ENCODE peak calls at places on chromosomes 7 and 10, in eight cellular contexts. One of them, this sample, is unnamed.

GRCh38 chr7:55427279-55427788 is 62.2 kb downstream of the LANCL2 start:
- DNase-seq in mucosa of descending colon: no peak
- DNase-seq in BJ: no peak
- DNase-seq in fibroblast of lung: peak; percentile 70
- DNase-seq in cardiac muscle cell: no peak
- DNase-seq in transverse colon: no peak
- DNase-seq in PC-3: no peak
- DNase-seq in bronchial epithelial cell: peak; percentile 29
- DNase-seq in this sample: no peak

GRCh38 chr7:95501261-95501816 is 15.6 kb downstream of the ASB4 start:
- DNase-seq in PC-3: peak; percentile 77
- DNase-seq in BJ: no peak
- DNase-seq in bronchial epithelial cell: peak; percentile 50
- DNase-seq in fibroblast of lung: peak; percentile 15
- DNase-seq in cardiac muscle cell: no peak
- DNase-seq in transverse colon: no peak
- DNase-seq in mucosa of descending colon: no peak
- DNase-seq in this sample: no peak

GRCh38 chr10:18419945-18420344 is 231.4 kb downstream of the NSUN6 start:
- DNase-seq in BJ: no peak
- DNase-seq in transverse colon: no peak
- DNase-seq in cardiac muscle cell: no peak
- DNase-seq in fibroblast of lung: no peak
- DNase-seq in bronchial epithelial cell: no peak
- DNase-seq in PC-3: no peak
- DNase-seq in mucosa of descending colon: no peak
- DNase-seq in this sample: no peak

GRCh38 chr7:76051840-76052239 is 3.9 kb downstream of the MDH2 start:
- DNase-seq in BJ: no peak
- DNase-seq in PC-3: peak; percentile 14
- DNase-seq in mucosa of descending colon: no peak
- DNase-seq in bronchial epithelial cell: no peak
- DNase-seq in cardiac muscle cell: no peak
- DNase-seq in transverse colon: no peak
- DNase-seq in fibroblast of lung: no peak
- DNase-seq in this sample: no peak

GRCh38 chr10:3539696-3540383 is 245.2 kb downstream of the KLF6 start:
- DNase-seq in mucosa of descending colon: no peak
- DNase-seq in bronchial epithelial cell: no peak
- DNase-seq in fibroblast of lung: no peak
- DNase-seq in PC-3: no peak
- DNase-seq in cardiac muscle cell: no peak
- DNase-seq in transverse colon: no peak
- DNase-seq in BJ: no peak
- DNase-seq in this sample: no peak

GRCh38 chr7:105975770-105976428 is 12.8 kb downstream of the CDHR3 start:
- DNase-seq in mucosa of descending colon: peak; percentile 9
- DNase-seq in BJ: no peak
- DNase-seq in cardiac muscle cell: no peak
- DNase-seq in transverse colon: no peak
- DNase-seq in PC-3: no peak
- DNase-seq in fibroblast of lung: peak; percentile 49
- DNase-seq in bronchial epithelial cell: peak; percentile 74
- DNase-seq in this sample: no peak

GRCh38 chr10:6958254-6958653 is 378.2 kb upstream of the PRKCQ start:
- DNase-seq in bronchial epithelial cell: no peak
- DNase-seq in mucosa of descending colon: no peak
- DNase-seq in transverse colon: no peak
- DNase-seq in fibroblast of lung: no peak
- DNase-seq in BJ: no peak
- DNase-seq in PC-3: no peak
- DNase-seq in cardiac muscle cell: peak; percentile 10
- DNase-seq in this sample: no peak

GRCh38 chr10:86162036-86162435 is 204.6 kb downstream of the GRID1 start:
- DNase-seq in mucosa of descending colon: no peak
- DNase-seq in transverse colon: no peak
- DNase-seq in fibroblast of lung: no peak
- DNase-seq in BJ: no peak
- DNase-seq in cardiac muscle cell: no peak
- DNase-seq in PC-3: no peak
- DNase-seq in bronchial epithelial cell: no peak
- DNase-seq in this sample: no peak

GRCh38 chr10:113441220-113441619 is 111.6 kb upstream of the HABP2 start:
- DNase-seq in mucosa of descending colon: no peak
- DNase-seq in transverse colon: no peak
- DNase-seq in fibroblast of lung: no peak
- DNase-seq in bronchial epithelial cell: peak; percentile 18
- DNase-seq in cardiac muscle cell: no peak
- DNase-seq in BJ: no peak
- DNase-seq in PC-3: no peak
- DNase-seq in this sample: no peak

GRCh38 chr7:124784879-124785818 is 19.6 kb upstream of the GPR37 start:
- DNase-seq in PC-3: peak; percentile 66
- DNase-seq in transverse colon: peak; percentile 44
- DNase-seq in bronchial epithelial cell: peak; percentile 54
- DNase-seq in BJ: peak; percentile 6
- DNase-seq in cardiac muscle cell: peak; percentile 75
- DNase-seq in mucosa of descending colon: peak; percentile 20
- DNase-seq in fibroblast of lung: peak; percentile 42
- DNase-seq in this sample: no peak

GRCh38 chr7:122677149-122677548 is 21.8 kb downstream of the RNF133 start:
- DNase-seq in transverse colon: no peak
- DNase-seq in cardiac muscle cell: no peak
- DNase-seq in BJ: no peak
- DNase-seq in bronchial epithelial cell: no peak
- DNase-seq in mucosa of descending colon: no peak
- DNase-seq in fibroblast of lung: no peak
- DNase-seq in PC-3: no peak
- DNase-seq in this sample: no peak

GRCh38 chr7:106057962-106058901 is 53.9 kb downstream of the SYPL1 start:
- DNase-seq in bronchial epithelial cell: peak; percentile 92
- DNase-seq in cardiac muscle cell: no peak
- DNase-seq in transverse colon: peak; percentile 69
- DNase-seq in mucosa of descending colon: peak; percentile 60
- DNase-seq in fibroblast of lung: no peak
- DNase-seq in PC-3: peak; percentile 93
- DNase-seq in BJ: no peak
- DNase-seq in this sample: no peak

GRCh38 chr7:133431134-133431711 is 178.3 kb downstream of the EXOC4 start:
- DNase-seq in PC-3: peak; percentile 1
- DNase-seq in transverse colon: no peak
- DNase-seq in bronchial epithelial cell: peak; percentile 74
- DNase-seq in fibroblast of lung: no peak
- DNase-seq in cardiac muscle cell: no peak
- DNase-seq in BJ: no peak
- DNase-seq in mucosa of descending colon: no peak
- DNase-seq in this sample: no peak

GRCh38 chr10:97542169-97543024 is 30.2 kb upstream of the ANKRD2 start:
- DNase-seq in fibroblast of lung: peak; percentile 99
- DNase-seq in PC-3: peak; percentile 95
- DNase-seq in transverse colon: peak; percentile 37
- DNase-seq in mucosa of descending colon: peak; percentile 37
- DNase-seq in bronchial epithelial cell: peak; percentile 96
- DNase-seq in BJ: peak; percentile 80
- DNase-seq in cardiac muscle cell: no peak
- DNase-seq in this sample: peak; percentile 76

GRCh38 chr10:131972474-131973071 is 9.2 kb downstream of the BNIP3 start:
- DNase-seq in fibroblast of lung: peak; percentile 30
- DNase-seq in cardiac muscle cell: no peak
- DNase-seq in PC-3: no peak
- DNase-seq in BJ: no peak
- DNase-seq in bronchial epithelial cell: no peak
- DNase-seq in mucosa of descending colon: peak; percentile 53
- DNase-seq in transverse colon: peak; percentile 39
- DNase-seq in this sample: no peak
- H3K4me3 ChIP-seq in fibroblast of lung: no peak overlapping the region
- H3K4me3 ChIP-seq in cardiac muscle cell: no peak overlapping the region
- H3K4me3 ChIP-seq in PC-3: no peak overlapping the region
- H3K4me3 ChIP-seq in BJ: no peak overlapping the region
- H3K4me3 ChIP-seq in bronchial epithelial cell: no peak overlapping the region
- H3K4me3 ChIP-seq in mucosa of descending colon: no peak overlapping the region
- H3K4me3 ChIP-seq in transverse colon: no peak overlapping the region
- H3K4me3 ChIP-seq in this sample: no peak overlapping the region

GRCh38 chr10:78210976-78211375 is 177.3 kb downstream of the RPS24 start:
- DNase-seq in fibroblast of lung: no peak
- DNase-seq in BJ: no peak
- DNase-seq in transverse colon: no peak
- DNase-seq in bronchial epithelial cell: no peak
- DNase-seq in cardiac muscle cell: no peak
- DNase-seq in PC-3: no peak
- DNase-seq in mucosa of descending colon: no peak
- DNase-seq in this sample: no peak

GRCh38 chr10:78212786-78213175 is 179.1 kb downstream of the RPS24 start:
- DNase-seq in mucosa of descending colon: no peak
- DNase-seq in fibroblast of lung: no peak
- DNase-seq in bronchial epithelial cell: no peak
- DNase-seq in cardiac muscle cell: no peak
- DNase-seq in PC-3: no peak
- DNase-seq in BJ: no peak
- DNase-seq in transverse colon: no peak
- DNase-seq in this sample: no peak

GRCh38 chr10:78211476-78212110 is 177.9 kb downstream of the RPS24 start:
- DNase-seq in PC-3: peak; percentile 92
- DNase-seq in fibroblast of lung: peak; percentile 54
- DNase-seq in mucosa of descending colon: peak; percentile 33
- DNase-seq in bronchial epithelial cell: peak; percentile 25
- DNase-seq in transverse colon: no peak
- DNase-seq in cardiac muscle cell: peak; percentile 64
- DNase-seq in BJ: no peak
- DNase-seq in this sample: no peak

GRCh38 chr10:78210548-78210947 is 176.9 kb downstream of the RPS24 start:
- DNase-seq in BJ: no peak
- DNase-seq in fibroblast of lung: peak; percentile 18
- DNase-seq in transverse colon: no peak
- DNase-seq in cardiac muscle cell: no peak
- DNase-seq in mucosa of descending colon: no peak
- DNase-seq in PC-3: no peak
- DNase-seq in bronchial epithelial cell: no peak
- DNase-seq in this sample: no peak

DNA sequence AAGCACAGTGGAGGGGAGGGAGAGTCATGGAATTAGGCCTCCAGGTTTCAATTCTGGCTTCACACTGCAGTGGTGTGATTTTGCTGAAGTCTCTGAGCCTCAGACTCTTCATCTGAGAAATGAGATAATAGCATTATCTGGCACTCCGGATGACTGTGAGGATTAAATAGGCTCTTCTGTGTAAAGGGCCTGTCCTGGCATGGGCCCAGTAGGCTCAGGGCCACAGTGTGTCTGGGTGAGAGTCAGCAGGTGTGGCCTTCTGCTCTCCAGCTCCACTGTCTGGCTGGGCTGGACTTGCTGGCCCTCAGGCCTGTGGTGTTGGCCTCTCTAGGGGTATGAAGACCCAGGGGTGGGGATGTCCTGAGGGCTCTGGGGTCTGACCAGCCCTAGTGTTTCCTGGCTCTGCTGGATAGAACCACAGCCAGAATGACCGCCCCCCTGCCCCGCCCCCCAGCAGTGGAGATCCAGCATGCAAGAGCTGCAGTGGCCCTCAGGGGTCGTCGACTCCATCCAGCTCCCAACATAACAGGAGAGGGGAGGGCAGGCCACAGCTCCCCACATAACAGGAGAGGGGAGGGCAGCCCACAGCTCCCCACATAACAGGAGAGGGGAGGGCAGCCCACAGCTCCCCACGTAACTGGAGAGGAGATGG is 178.6 kb downstream of the RPS24 start:
- DNase-seq in fibroblast of lung: peak; percentile 30
- DNase-seq in bronchial epithelial cell: no peak
- DNase-seq in mucosa of descending colon: no peak
- DNase-seq in BJ: no peak
- DNase-seq in cardiac muscle cell: no peak
- DNase-seq in PC-3: peak; percentile 35
- DNase-seq in transverse colon: no peak
- DNase-seq in this sample: no peak
- TF ChIP-seq CTCF in fibroblast of lung: no peak
- TF ChIP-seq CTCF in bronchial epithelial cell: no peak
- TF ChIP-seq CTCF in mucosa of descending colon: no peak
- TF ChIP-seq CTCF in BJ: no peak
- TF ChIP-seq CTCF in cardiac muscle cell: no peak
- TF ChIP-seq CTCF in PC-3: no peak
- TF ChIP-seq CTCF in transverse colon: no peak
- TF ChIP-seq CTCF in this sample: no peak

GRCh38 chr10:70212277-70212676 is 21.0 kb downstream of the PPA1 start:
- DNase-seq in bronchial epithelial cell: no peak
- DNase-seq in transverse colon: no peak
- DNase-seq in fibroblast of lung: no peak
- DNase-seq in cardiac muscle cell: no peak
- DNase-seq in PC-3: no peak
- DNase-seq in BJ: no peak
- DNase-seq in mucosa of descending colon: no peak
- DNase-seq in this sample: no peak
- H3K4me3 ChIP-seq in bronchial epithelial cell: no peak overlapping the region
- H3K4me3 ChIP-seq in transverse colon: no peak overlapping the region
- H3K4me3 ChIP-seq in fibroblast of lung: no peak overlapping the region
- H3K4me3 ChIP-seq in cardiac muscle cell: no peak overlapping the region
- H3K4me3 ChIP-seq in PC-3: no peak overlapping the region
- H3K4me3 ChIP-seq in BJ: no peak overlapping the region
- H3K4me3 ChIP-seq in mucosa of descending colon: no peak overlapping the region
- H3K4me3 ChIP-seq in this sample: no peak overlapping the region

GRCh38 chr7:42572046-42572445 is 335.0 kb upstream of the GLI3 start:
- DNase-seq in fibroblast of lung: peak; percentile 2
- DNase-seq in transverse colon: no peak
- DNase-seq in PC-3: no peak
- DNase-seq in BJ: no peak
- DNase-seq in bronchial epithelial cell: no peak
- DNase-seq in mucosa of descending colon: no peak
- DNase-seq in cardiac muscle cell: no peak
- DNase-seq in this sample: no peak

GRCh38 chr7:42575161-42575560 is 336.7 kb downstream of the C7orf25 start:
- DNase-seq in cardiac muscle cell: no peak
- DNase-seq in fibroblast of lung: no peak
- DNase-seq in transverse colon: no peak
- DNase-seq in BJ: no peak
- DNase-seq in mucosa of descending colon: no peak
- DNase-seq in bronchial epithelial cell: no peak
- DNase-seq in PC-3: no peak
- DNase-seq in this sample: no peak

GRCh38 chr7:42573904-42574692 is 337.1 kb upstream of the GLI3 start:
- DNase-seq in fibroblast of lung: peak; percentile 16
- DNase-seq in cardiac muscle cell: no peak
- DNase-seq in BJ: no peak
- DNase-seq in transverse colon: no peak
- DNase-seq in mucosa of descending colon: no peak
- DNase-seq in bronchial epithelial cell: peak; percentile 92
- DNase-seq in PC-3: peak; percentile 33
- DNase-seq in this sample: no peak

GRCh38 chr7:42572561-42572960 is 335.6 kb upstream of the GLI3 start:
- DNase-seq in transverse colon: no peak
- DNase-seq in mucosa of descending colon: no peak
- DNase-seq in BJ: no peak
- DNase-seq in cardiac muscle cell: no peak
- DNase-seq in fibroblast of lung: no peak
- DNase-seq in bronchial epithelial cell: no peak
- DNase-seq in PC-3: no peak
- DNase-seq in this sample: no peak

DNA sequence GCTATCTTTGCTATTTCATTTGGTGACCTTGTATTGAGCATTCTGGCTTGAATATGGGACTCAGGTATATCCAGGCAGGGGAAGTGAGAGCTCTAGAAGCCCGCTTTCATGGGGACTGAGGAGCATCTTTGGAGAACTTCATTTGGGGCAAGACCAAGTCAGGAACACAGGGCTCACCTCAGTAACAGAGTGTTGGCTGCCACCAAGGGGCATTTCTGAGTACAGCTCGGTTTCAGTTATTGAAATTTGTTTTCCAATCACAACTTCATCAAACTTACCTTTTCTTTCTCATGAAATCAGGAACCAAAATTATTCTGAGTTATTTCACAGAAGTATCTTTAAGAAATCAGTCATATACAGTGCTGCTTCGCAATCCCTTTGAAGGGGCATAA is 337.2 kb downstream of the C7orf25 start:
- DNase-seq in bronchial epithelial cell: peak; percentile 23
- DNase-seq in BJ: no peak
- DNase-seq in transverse colon: no peak
- DNase-seq in mucosa of descending colon: no peak
- DNase-seq in cardiac muscle cell: peak; percentile 27
- DNase-seq in fibroblast of lung: no peak
- DNase-seq in PC-3: peak; percentile 34
- DNase-seq in this sample: no peak
- TF ChIP-seq CTCF in bronchial epithelial cell: peak; percentile 51
- TF ChIP-seq CTCF in BJ: no peak
- TF ChIP-seq CTCF in transverse colon: no peak
- TF ChIP-seq CTCF in mucosa of descending colon: no peak
- TF ChIP-seq CTCF in cardiac muscle cell: peak; percentile 27
- TF ChIP-seq CTCF in fibroblast of lung: peak; percentile 36
- TF ChIP-seq CTCF in PC-3: peak; percentile 67
- TF ChIP-seq CTCF in this sample: no peak

This sample was measured in ascending aorta.